ENCODE peak calls at places on chromosomes 16 and 17, in five cellular contexts. A is ACHN, O is Peyer's patch, R is AG10803, Q is Calu3. G is an unnamed sample.

GRCh38 chr17:4249452-4250029 is 14.2 kb downstream of the ANKFY1 start:
- DNase-seq in A (peak), O (no peak), Q (peak), R (peak), G (peak)

GRCh38 chr17:59365383-59365981 is 34.0 kb downstream of the YPEL2 start:
- DNase-seq in R (no peak), A (no peak), O (no peak), Q (no peak), G (no peak)

GRCh38 chr16:9402293-9402865 is 310.9 kb downstream of the HAPSTR1 start:
- DNase-seq in A (no peak), Q (no peak), O (no peak), R (no peak), G (no peak)

GRCh38 chr16:15643453-15644305 is 725 bp upstream of the MARF1 start:
- DNase-seq in A (peak), Q (peak), O (no peak), R (peak), G (peak)

GRCh38 chr17:39949028-39949427 is 13.8 kb upstream of the GSDMA start:
- DNase-seq in R (no peak), Q (peak), A (no peak), O (no peak), G (no peak)

GRCh38 chr16:49928176-49928892 is 72.4 kb upstream of the ZNF423 start:
- DNase-seq in A (no peak), O (no peak), R (no peak), Q (no peak), G (no peak)

GRCh38 chr17:81573794-81574642 is 21.9 kb upstream of the FAAP100 start:
- DNase-seq in Q (no peak), O (no peak), A (no peak), R (no peak), G (no peak)

GRCh38 chr17:37393352-37393751 is 13.3 kb downstream of the ACACA start:
- DNase-seq in A (no peak), R (no peak), Q (no peak), O (no peak), G (no peak)

GRCh38 chr16:14098081-14098480 is 27.0 kb downstream of the MRTFB start:
- DNase-seq in O (no peak), A (no peak), Q (no peak), R (peak), G (no peak)

GRCh38 chr16:30186782-30187555 is 3.6 kb downstream of the CORO1A start:
- DNase-seq in Q (no peak), R (peak), A (peak), O (peak), G (peak)

GRCh38 chr16:20916927-20917326 is 16.4 kb downstream of the LYRM1 start:
- DNase-seq in A (no peak), Q (no peak), O (no peak), R (no peak), G (no peak)

GRCh38 chr17:30950669-30951399 is 20.0 kb upstream of the RNF135 start:
- DNase-seq in O (no peak), Q (peak), R (peak), A (peak), G (peak)

GRCh38 chr17:28811594-28812135 is 30.9 kb downstream of the FAM222B start:
- DNase-seq in Q (peak), O (no peak), R (peak), A (peak), G (peak)

GRCh38 chr16:68214726-68215125 is 21.2 kb downstream of the ESRP2 start:
- DNase-seq in Q (no peak), A (no peak), R (no peak), O (no peak), G (no peak)

GRCh38 chr17:28335959-28336871 is 654 bp downstream of the TNFAIP1 start:
- DNase-seq in Q (peak), R (peak), A (peak), O (no peak), G (peak)

GRCh38 chr17:38557395-38557794 is 48.4 kb downstream of the SRCIN1 start:
- DNase-seq in A (no peak), R (no peak), O (no peak), Q (no peak), G (no peak)

GRCh38 chr17:47789611-47790520 is 31.7 kb downstream of the OSBPL7 start:
- DNase-seq in A (peak), Q (peak), R (peak), O (peak), G (peak)

GRCh38 chr17:77308768-77309726 is 168.3 kb downstream of the SEC14L1 start:
- DNase-seq in A (peak), O (no peak), R (peak), Q (no peak), G (no peak)

GRCh38 chr17:81198826-81199481 is 23.8 kb downstream of the CEP131 start:
- DNase-seq in R (no peak), O (no peak), Q (no peak), A (no peak), G (no peak)

GRCh38 chr16:6335072-6335471 is 997.6 kb upstream of the RBFOX1 start:
- DNase-seq in Q (peak), A (peak), R (no peak), O (no peak), G (no peak)

GRCh38 chr17:36647598-36647997 is 46.2 kb downstream of the MRM1 start:
- DNase-seq in A (no peak), O (no peak), Q (peak), R (no peak), G (no peak)

GRCh38 chr16:57592591-57593003 is 35.8 kb upstream of the ADGRG1 start:
- DNase-seq in A (no peak), O (peak), R (no peak), Q (no peak), G (peak)

GRCh38 chr16:1763521-1764511 is 7.5 kb downstream of the NME3 start:
- DNase-seq in A (no peak), R (no peak), O (no peak), Q (no peak), G (no peak)

GRCh38 chr17:77352996-77353395 is 212.2 kb downstream of the SEC14L1 start:
- DNase-seq in R (no peak), Q (no peak), O (no peak), A (no peak), G (no peak)

GRCh38 chr16:84513111-84514065 is 8.9 kb upstream of the MEAK7 start:
- DNase-seq in A (no peak), Q (no peak), R (peak), O (no peak), G (no peak)

GRCh38 chr16:84788968-84789371 is 30.8 kb upstream of the CRISPLD2 start:
- DNase-seq in R (peak), A (no peak), O (no peak), Q (no peak), G (no peak)

GRCh38 chr16:57642368-57643135 is 14.1 kb downstream of the ADGRG1 start:
- DNase-seq in Q (no peak), O (no peak), R (no peak), A (no peak), G (no peak)

GRCh38 chr16:86660623-86661022 is 82.3 kb downstream of the FOXL1 start:
- DNase-seq in R (no peak), O (no peak), A (no peak), Q (no peak), G (no peak)

GRCh38 chr16:2710711-2711231 is 9.3 kb downstream of the PRSS27 start:
- DNase-seq in O (no peak), A (no peak), Q (no peak), R (no peak), G (no peak)

GRCh38 chr16:55508941-55509920 is at the start of gene LPCAT2:
- DNase-seq in A (no peak), O (peak), R (peak), Q (peak), G (peak)

GRCh38 chr17:34619687-34620217 is 40.4 kb downstream of the TMEM132E start:
- DNase-seq in O (no peak), R (no peak), A (no peak), Q (no peak), G (no peak)

GRCh38 chr17:70053241-70054234 is 21.5 kb upstream of the KCNJ16 start:
- DNase-seq in R (no peak), Q (no peak), A (no peak), O (no peak), G (no peak)

GRCh38 chr17:39194985-39195524 is 2.4 kb downstream of the CACNB1 start:
- DNase-seq in O (no peak), A (no peak), R (no peak), Q (no peak), G (no peak)

GRCh38 chr17:44502598-44503079 is 567 bp downstream of the GPATCH8 start:
- DNase-seq in A (peak), O (peak), R (no peak), Q (no peak), G (peak)

GRCh38 chr17:1234455-1234854 is 35.8 kb upstream of the BHLHA9 start:
- DNase-seq in Q (no peak), R (no peak), A (no peak), O (no peak), G (no peak)

GRCh38 chr17:71118039-71118438 is 948.7 kb downstream of the KCNJ2 start:
- DNase-seq in O (no peak), Q (peak), R (no peak), A (peak), G (peak)

GRCh38 chr17:36746654-36747053 is 145.3 kb downstream of the MRM1 start:
- DNase-seq in R (no peak), Q (no peak), O (no peak), A (no peak), G (no peak)

GRCh38 chr16:20675488-20676267 is 21.8 kb downstream of the ACSM1 start:
- DNase-seq in R (peak), A (peak), O (peak), Q (peak), G (peak)